ENCODE peak calls at places on chromosomes 5 and 9, in seven cellular contexts. R, P, V, Q, O, H and G are unnamed samples.
A peak's percentile ranks its signal among the peaks of the same experiment; 100 is the strongest.

GRCh38 chr9:131976157-131976740 is 103.4 kb downstream of the MED27 start:
- DNase-seq in O (no peak), P (no peak), Q (no peak), R (no peak), V (no peak), H (no peak), G (peak; percentile 39)

GRCh38 chr5:13745508-13745907 is 199.0 kb downstream of the DNAH5 start:
- DNase-seq in V (no peak), P (no peak), O (peak; percentile 6), R (no peak), H (no peak), Q (no peak), G (no peak)

GRCh38 chr5:138724470-138725146 is 28.6 kb upstream of the CTNNA1 start:
- DNase-seq in R (no peak), Q (no peak), H (no peak), O (peak; percentile 43), P (no peak), V (no peak), G (peak; percentile 24)

GRCh38 chr5:15499528-15500325 is at the start of gene FBXL7:
- DNase-seq in Q (peak; percentile 55), V (peak; percentile 51), R (no peak), H (peak; percentile 90), P (peak; percentile 58), O (peak; percentile 74), G (peak; percentile 90)

GRCh38 chr5:130536726-130537125 is 628.3 kb downstream of the HINT1 start:
- DNase-seq in Q (no peak), R (no peak), V (no peak), P (no peak), H (no peak), O (no peak), G (no peak)

GRCh38 chr9:98101868-98102273 is 17.2 kb downstream of the TRIM14 start:
- DNase-seq in H (peak; percentile 60), V (no peak), O (no peak), P (no peak), R (peak; percentile 61), Q (peak; percentile 75), G (no peak)

GRCh38 chr5:174995827-174996226 is 271.4 kb downstream of the MSX2 start:
- DNase-seq in R (no peak), H (no peak), Q (no peak), V (no peak), O (no peak), P (no peak), G (no peak)

GRCh38 chr9:16139781-16140180 is 586.9 kb downstream of the CCDC171 start:
- DNase-seq in R (no peak), O (peak; percentile 72), Q (no peak), P (no peak), V (no peak), H (no peak), G (no peak)

GRCh38 chr9:93357649-93358048 is 93.8 kb upstream of the FAM120A start:
- DNase-seq in H (no peak), R (no peak), V (no peak), P (no peak), O (no peak), Q (no peak), G (no peak)

GRCh38 chr9:3151672-3152576 is 308.0 kb upstream of the PUM3 start:
- DNase-seq in P (no peak), V (no peak), H (no peak), Q (no peak), R (no peak), O (no peak), G (no peak)

GRCh38 chr9:126893079-126893478 is 21.5 kb upstream of the RALGPS1 start:
- DNase-seq in V (no peak), R (no peak), P (no peak), Q (no peak), H (no peak), O (no peak), G (no peak)

GRCh38 chr9:94944623-94945022 is 218.1 kb downstream of the AOPEP start:
- DNase-seq in H (no peak), O (no peak), P (no peak), R (no peak), V (no peak), Q (no peak), G (no peak)

GRCh38 chr5:32138839-32139493 is 35.2 kb downstream of the GOLPH3 start:
- DNase-seq in Q (no peak), O (no peak), R (no peak), V (no peak), H (no peak), P (no peak), G (no peak)

GRCh38 chr9:101562966-101563365 is 29.3 kb downstream of the RNF20 start:
- DNase-seq in Q (no peak), V (no peak), O (no peak), R (no peak), H (no peak), P (no peak), G (no peak)

GRCh38 chr5:148397968-148398595 is 14.3 kb downstream of the FBXO38 start:
- DNase-seq in P (peak; percentile 61), Q (no peak), O (no peak), H (no peak), V (no peak), R (no peak), G (no peak)

GRCh38 chr5:148697177-148697820 is 43.0 kb upstream of the HTR4 start:
- DNase-seq in Q (no peak), P (no peak), R (no peak), V (no peak), O (peak; percentile 82), H (peak; percentile 72), G (no peak)

GRCh38 chr9:101462558-101462957 is 27.0 kb upstream of the ALDOB start:
- DNase-seq in P (peak; percentile 23), H (no peak), O (peak; percentile 24), V (no peak), Q (no peak), R (no peak), G (no peak)

GRCh38 chr9:91160181-91160580 is 201.5 kb downstream of the AUH start:
- DNase-seq in Q (no peak), H (no peak), P (no peak), O (no peak), R (no peak), V (no peak), G (no peak)

GRCh38 chr5:95111141-95111540 is 173.8 kb downstream of the MCTP1 start:
- DNase-seq in H (no peak), R (no peak), O (no peak), Q (no peak), V (no peak), P (no peak), G (no peak)

GRCh38 chr5:90562331-90562730 is 3.7 kb downstream of the ADGRV1 start:
- DNase-seq in Q (no peak), P (no peak), H (no peak), V (no peak), O (no peak), R (no peak), G (no peak)

GRCh38 chr5:65544473-65544872 is 18.5 kb downstream of the CENPK start:
- DNase-seq in Q (no peak), R (no peak), P (no peak), H (no peak), V (no peak), O (no peak), G (no peak)
- TF ChIP-seq CTCF in Q (no peak), R (no peak), P (no peak), H (no peak), V (no peak), O (no peak), G (no peak)

GRCh38 chr5:36756089-36756488 is 120.5 kb upstream of the NIPBL start:
- DNase-seq in V (no peak), H (no peak), P (no peak), Q (no peak), O (no peak), R (no peak), G (no peak)

GRCh38 chr5:36756848-36757247 is 119.7 kb upstream of the NIPBL start:
- DNase-seq in V (no peak), H (no peak), O (no peak), R (no peak), P (no peak), Q (peak; percentile 61), G (no peak)

GRCh38 chr5:36755340-36755739 is 121.2 kb upstream of the NIPBL start:
- DNase-seq in P (no peak), R (no peak), V (no peak), O (no peak), Q (no peak), H (no peak), G (no peak)

DNA sequence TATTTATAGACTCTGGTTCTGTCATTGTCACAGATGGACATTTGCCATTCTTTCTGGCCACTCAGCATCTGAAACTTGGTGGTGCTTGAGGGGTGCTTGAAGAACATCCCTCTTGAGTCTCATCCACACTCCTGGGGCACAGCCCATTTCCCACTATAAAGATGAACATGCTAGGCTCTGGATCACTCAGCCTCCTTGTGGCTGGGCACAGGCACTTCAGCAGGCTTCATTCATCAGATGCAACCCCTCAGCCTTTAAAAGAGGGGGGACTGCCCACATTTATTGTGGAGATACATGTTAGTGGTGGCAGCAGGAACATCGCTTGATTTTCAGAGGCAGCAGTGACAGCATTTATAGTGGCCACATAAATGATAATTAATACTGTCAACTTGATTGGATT is 124.7 kb upstream of the NIPBL start:
- DNase-seq in V (no peak), P (no peak), O (no peak), H (no peak), R (no peak), Q (no peak), G (no peak)
- TF ChIP-seq CTCF in V (no peak), P (peak; percentile 56), O (peak; percentile 7), H (no peak), R (no peak), Q (no peak), G (peak; percentile 27)

GRCh38 chr5:76576468-76576867 is 46.7 kb downstream of the F2RL2 start:
- DNase-seq in O (no peak), P (no peak), V (no peak), Q (no peak), R (no peak), H (no peak), G (no peak)

GRCh38 chr5:76571595-76571994 is 51.6 kb downstream of the F2RL2 start:
- DNase-seq in O (no peak), V (no peak), H (no peak), Q (no peak), R (no peak), P (no peak), G (no peak)
- TF ChIP-seq CTCF in O (peak; percentile 7), V (no peak), H (no peak), Q (no peak), R (no peak), P (no peak), G (no peak)

DNA sequence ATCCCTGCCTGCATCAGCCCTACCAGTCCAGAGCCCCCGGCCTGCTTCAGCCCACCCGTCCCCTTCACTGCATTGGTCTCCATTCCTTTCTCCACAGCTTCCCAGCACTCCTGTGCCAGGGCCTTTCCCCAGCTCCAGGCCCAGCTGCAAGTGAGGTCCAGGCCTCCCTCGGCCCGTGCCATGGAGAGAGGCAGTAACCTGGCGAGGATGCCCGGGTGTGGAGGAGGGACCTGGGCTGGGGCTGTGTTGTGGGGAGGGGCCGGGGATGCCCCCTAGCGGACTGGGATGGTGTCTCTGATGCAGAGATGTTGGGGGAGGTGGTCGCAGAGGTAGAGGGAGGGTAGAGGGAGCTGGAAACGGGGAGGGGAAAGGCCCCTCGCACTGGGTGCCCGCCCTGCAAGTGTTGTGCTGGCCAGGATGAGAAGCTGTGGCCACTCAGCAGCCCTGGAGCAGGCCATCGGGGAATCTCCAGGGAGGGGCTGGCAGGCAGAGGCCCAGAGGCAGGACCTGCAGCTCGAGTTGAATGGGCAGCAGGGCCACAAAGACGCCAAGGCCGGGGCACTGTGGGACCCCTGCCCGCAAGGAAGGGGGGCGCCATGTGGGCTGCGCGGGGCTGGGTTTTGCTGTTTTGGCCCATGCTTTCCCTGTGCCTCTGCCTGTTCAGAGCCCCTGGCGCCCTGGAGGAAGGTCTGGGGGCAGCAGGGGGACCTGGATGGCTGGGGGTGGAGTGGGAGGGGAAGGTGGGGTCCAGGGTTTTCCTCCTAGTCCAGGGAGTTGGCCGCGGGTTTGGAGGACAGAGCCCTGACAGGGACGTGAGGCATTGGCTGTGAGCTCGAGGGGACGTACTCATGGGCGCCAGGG is 26.0 kb upstream of the NKD2 start:
- DNase-seq in V (no peak), R (peak; percentile 11), Q (no peak), H (peak; percentile 54), P (peak; percentile 38), O (no peak), G (peak; percentile 56)
- TF ChIP-seq CTCF in V (no peak), R (no peak), Q (no peak), H (no peak), P (peak; percentile 88), O (peak; percentile 27), G (peak; percentile 49)